ENCODE peak calls at places on chromosome 4, in eight cellular contexts. T, J, G, Z, S, N, V and K are unnamed samples.

GRCh38 chr4:39256436-39256835 is 74.1 kb downstream of the WDR19 start:
- DNase-seq in N (no peak), T (no peak), S (no peak), V (no peak), Z (peak; percentile 11), G (no peak), J (no peak), K (peak; percentile 12)

GRCh38 chr4:76147454-76148141 is 599 bp downstream of the NUP54 start:
- DNase-seq in N (peak; percentile 79), G (peak; percentile 22), V (peak; percentile 52), J (peak; percentile 61), Z (peak; percentile 89), T (no peak), S (no peak), K (peak; percentile 80)

GRCh38 chr4:37889849-37890500 is 909 bp upstream of the TBC1D1 start:
- DNase-seq in V (no peak), J (peak; percentile 15), S (no peak), Z (no peak), T (no peak), G (peak; percentile 55), N (peak; percentile 20), K (peak; percentile 18)

GRCh38 chr4:17786567-17786966 is 5.1 kb upstream of the FAM184B start:
- DNase-seq in T (no peak), N (no peak), S (no peak), J (no peak), Z (peak; percentile 53), V (no peak), G (no peak), K (no peak)

GRCh38 chr4:38089961-38090360 is 129.8 kb downstream of the PTTG2 start:
- DNase-seq in Z (no peak), N (no peak), J (no peak), S (no peak), G (no peak), V (no peak), T (no peak), K (no peak)

GRCh38 chr4:35695401-35695800 is 548.9 kb downstream of the ARAP2 start:
- DNase-seq in N (no peak), S (no peak), G (no peak), J (no peak), T (no peak), Z (no peak), V (no peak), K (no peak)

GRCh38 chr4:31807036-31807435 is 1086.9 kb downstream of the PCDH7 start:
- DNase-seq in G (no peak), T (no peak), S (no peak), N (no peak), Z (no peak), V (no peak), J (no peak), K (peak; percentile 57)

GRCh38 chr4:133320576-133321170 is 171.6 kb downstream of the PCDH10 start:
- DNase-seq in T (no peak), Z (peak; percentile 11), V (no peak), S (no peak), J (no peak), G (no peak), N (peak; percentile 23), K (peak; percentile 64)

GRCh38 chr4:3719836-3720235 is 46.3 kb upstream of the ADRA2C start:
- DNase-seq in V (no peak), N (no peak), J (no peak), G (no peak), S (no peak), T (no peak), Z (no peak), K (no peak)

GRCh38 chr4:111937368-111937767 is 207.9 kb upstream of the FAM241A start:
- DNase-seq in G (no peak), J (no peak), T (no peak), V (no peak), S (no peak), N (no peak), Z (peak; percentile 63), K (peak; percentile 44)

GRCh38 chr4:127968565-127968964 is 3.4 kb downstream of the ABHD18 start:
- DNase-seq in S (no peak), Z (no peak), J (no peak), N (no peak), V (no peak), G (peak; percentile 47), T (no peak), K (no peak)

GRCh38 chr4:110988741-110989140 is 365.9 kb upstream of the PITX2 start:
- DNase-seq in V (no peak), N (no peak), S (no peak), T (no peak), G (no peak), J (no peak), Z (no peak), K (no peak)

GRCh38 chr4:80586716-80587115 is 251.2 kb downstream of the CFAP299 start:
- DNase-seq in S (no peak), Z (peak; percentile 48), G (no peak), J (no peak), T (no peak), V (no peak), N (no peak), K (no peak)

GRCh38 chr4:79241846-79242245 is 84.0 kb downstream of the NAA11 start:
- DNase-seq in Z (no peak), T (peak; percentile 1), G (no peak), N (no peak), V (no peak), J (no peak), S (no peak), K (peak; percentile 9)

GRCh38 chr4:143337600-143338287 is 1.1 kb downstream of the GAB1 start:
- DNase-seq in V (no peak), S (no peak), T (peak; percentile 42), Z (peak; percentile 42), G (peak; percentile 65), N (no peak), J (peak; percentile 70), K (peak; percentile 79)

GRCh38 chr4:41359069-41359769 is 102.5 kb downstream of the UCHL1 start:
- DNase-seq in S (no peak), V (no peak), J (peak; percentile 14), G (no peak), N (no peak), T (no peak), Z (no peak), K (no peak)

GRCh38 chr4:80500593-80500992 is 165.1 kb downstream of the CFAP299 start:
- DNase-seq in N (no peak), V (no peak), T (no peak), S (peak; percentile 66), Z (peak; percentile 7), G (no peak), J (no peak), K (no peak)

GRCh38 chr4:92381640-92382039 is 77.9 kb downstream of the GRID2 start:
- DNase-seq in J (no peak), G (no peak), V (no peak), Z (peak; percentile 6), N (no peak), S (no peak), T (no peak), K (no peak)

GRCh38 chr4:3661989-3662388 is 104.2 kb upstream of the ADRA2C start:
- DNase-seq in J (no peak), N (no peak), S (no peak), Z (no peak), T (no peak), G (no peak), V (no peak), K (no peak)

GRCh38 chr4:155954118-155954503 is 445 bp upstream of the CTSO start:
- DNase-seq in T (no peak), S (no peak), J (no peak), G (no peak), N (no peak), Z (no peak), V (no peak), K (no peak)
- H3K4me1 ChIP-seq in T (peaks cover 11% of the 10 kb centered on the region), S (peaks cover 12% of the 10 kb centered on the region), J (no peaks in the 10 kb centered on the region), G (peaks cover 15% of the 10 kb centered on the region), N (no peaks in the 10 kb centered on the region), Z (peaks cover 6% of the 10 kb centered on the region), V (no peaks in the 10 kb centered on the region), K (peaks cover 8% of the 10 kb centered on the region)

GRCh38 chr4:130028552-130028951 is 932.6 kb downstream of the C4orf33 start:
- DNase-seq in N (no peak), J (no peak), Z (no peak), T (no peak), G (no peak), V (no peak), S (no peak), K (no peak)
- H3K4me1 ChIP-seq in N (peaks cover 5% of the 10 kb centered on the region), J (no peaks in the 10 kb centered on the region), Z (no peaks in the 10 kb centered on the region), T (no peaks in the 10 kb centered on the region), G (no peaks in the 10 kb centered on the region), V (no peaks in the 10 kb centered on the region), S (no peaks in the 10 kb centered on the region), K (no peaks in the 10 kb centered on the region)

GRCh38 chr4:7201351-7202305 is 9.3 kb downstream of the SORCS2 start:
- DNase-seq in Z (no peak), G (no peak), T (no peak), J (no peak), S (no peak), V (peak; percentile 36), N (no peak), K (no peak)

GRCh38 chr4:7200801-7201200 is 8.5 kb downstream of the SORCS2 start:
- DNase-seq in T (no peak), V (peak; percentile 10), G (no peak), N (no peak), Z (no peak), J (no peak), S (no peak), K (no peak)

GRCh38 chr4:7199771-7200441 is 7.6 kb downstream of the SORCS2 start:
- DNase-seq in T (no peak), S (no peak), G (no peak), J (no peak), V (peak; percentile 46), N (no peak), Z (no peak), K (no peak)

GRCh38 chr4:7204656-7205387 is 12.5 kb downstream of the SORCS2 start:
- DNase-seq in T (no peak), G (no peak), Z (no peak), S (no peak), N (no peak), J (no peak), V (no peak), K (no peak)

GRCh38 chr4:7202391-7202790 is 10.1 kb downstream of the SORCS2 start:
- DNase-seq in J (no peak), S (no peak), Z (no peak), T (no peak), G (no peak), V (no peak), N (no peak), K (peak; percentile 19)
- H3K4me1 ChIP-seq in J (no peaks in the 10 kb centered on the region), S (no peaks in the 10 kb centered on the region), Z (peaks cover 21% of the 10 kb centered on the region), T (peaks cover 14% of the 10 kb centered on the region), G (peaks cover 23% of the 10 kb centered on the region), V (no peaks in the 10 kb centered on the region), N (no peaks in the 10 kb centered on the region), K (peaks cover 48% of the 10 kb centered on the region)

GRCh38 chr4:118765399-118765798 is 70.5 kb downstream of the SEC24D start:
- DNase-seq in N (no peak), T (peak; percentile 69), G (peak; percentile 38), Z (peak; percentile 84), J (no peak), V (no peak), S (no peak), K (peak; percentile 96)

GRCh38 chr4:118762146-118762545 is 73.8 kb downstream of the SEC24D start:
- DNase-seq in T (no peak), Z (no peak), N (no peak), V (no peak), S (no peak), G (no peak), J (no peak), K (no peak)

GRCh38 chr4:118760493-118760892 is 75.3 kb downstream of the METTL14 start:
- DNase-seq in S (no peak), N (no peak), T (no peak), V (no peak), Z (no peak), G (no peak), J (no peak), K (no peak)

GRCh38 chr4:118761387-118762016 is 74.4 kb downstream of the SEC24D start:
- DNase-seq in T (no peak), Z (no peak), N (no peak), G (no peak), S (no peak), J (no peak), V (no peak), K (no peak)

GRCh38 chr4:118762753-118763477 is 73.0 kb downstream of the SEC24D start:
- DNase-seq in N (no peak), J (no peak), V (no peak), G (no peak), T (no peak), S (no peak), Z (no peak), K (peak; percentile 65)
- H3K4me1 ChIP-seq in N (no peaks in the 10 kb centered on the region), J (peaks cover 30% of the 10 kb centered on the region), V (no peaks in the 10 kb centered on the region), G (peaks cover 85% of the 10 kb centered on the region), T (peaks cover 21% of the 10 kb centered on the region), S (no peaks in the 10 kb centered on the region), Z (peaks cover 12% of the 10 kb centered on the region), K (peaks cover 67% of the 10 kb centered on the region)